ENCODE peak calls at places on chromosomes 16 and 17, in eight cellular contexts. Q is stimulated activated CD4-positive, alpha-beta T cell treated with anti-CD3 and anti-CD28 coated beads, Interleukin-15, amount 100 ng/mL, for 1 hour; S is fibroblast of the conjunctiva; F is NCI-H1092; R is WTC11; K is ELF-1; B is NCI-H1930; W is EL. Z is an unnamed sample.

GRCh38 chr16:3597226-3597625 is 14.2 kb downstream of the SLX4 start:
- DNase-seq in R (no peak), Q (no peak), K (no peak), W (no peak), S (no peak), F (no peak), B (no peak), Z (no peak)

GRCh38 chr17:6421700-6422604 is 13.0 kb downstream of the AIPL1 start:
- DNase-seq in W (peak), F (no peak), S (peak), R (peak), B (peak), K (peak), Q (peak), Z (peak)

GRCh38 chr17:80227666-80228065 is 7.4 kb downstream of the SLC26A11 start:
- DNase-seq in F (no peak), S (no peak), R (no peak), W (no peak), Q (no peak), B (no peak), K (no peak), Z (no peak)

GRCh38 chr16:28543072-28543471 is 4.3 kb upstream of the NUPR1 start:
- DNase-seq in B (no peak), Q (no peak), R (no peak), W (no peak), S (no peak), F (no peak), K (no peak), Z (no peak)

GRCh38 chr17:40281663-40282062 is 6.0 kb upstream of the CDC6 start:
- DNase-seq in W (peak), K (peak), F (no peak), S (no peak), R (peak), Q (no peak), B (no peak), Z (no peak)

GRCh38 chr17:75059369-75060345 is 12.6 kb downstream of the KCTD2 start:
- DNase-seq in F (no peak), Q (no peak), B (no peak), R (no peak), K (no peak), S (peak), W (peak), Z (no peak)

GRCh38 chr16:64499211-64499610 is 622.7 kb downstream of the CDH11 start:
- DNase-seq in W (no peak), S (no peak), Q (no peak), B (no peak), K (no peak), R (no peak), F (no peak), Z (no peak)

GRCh38 chr17:59762022-59762825 is 54.8 kb downstream of the VMP1 start:
- DNase-seq in W (peak), B (no peak), K (no peak), S (peak), Q (no peak), F (no peak), R (no peak), Z (no peak)

GRCh38 chr16:68434654-68435210 is 13.6 kb downstream of the SMPD3 start:
- DNase-seq in W (no peak), F (no peak), R (no peak), K (no peak), Q (no peak), S (no peak), B (no peak), Z (peak)

GRCh38 chr17:68175416-68175815 is 72.4 kb upstream of the AMZ2 start:
- DNase-seq in S (no peak), K (no peak), R (no peak), Q (no peak), B (no peak), F (no peak), W (no peak), Z (no peak)

GRCh38 chr16:27699540-27699939 is 149.6 kb downstream of the KATNIP start:
- DNase-seq in K (no peak), B (no peak), W (no peak), F (no peak), S (no peak), R (no peak), Q (no peak), Z (no peak)

GRCh38 chr17:1972429-1973160 is 52.5 kb downstream of the RTN4RL1 start:
- DNase-seq in B (no peak), F (no peak), Q (no peak), S (no peak), R (no peak), K (no peak), W (no peak), Z (no peak)

GRCh38 chr17:48636177-48637018 is 10.2 kb upstream of the HOXB9 start:
- DNase-seq in K (peak), W (peak), R (peak), F (peak), S (peak), Q (peak), B (peak), Z (no peak)

GRCh38 chr17:55134486-55135157 is 130.1 kb upstream of the HLF start:
- DNase-seq in S (no peak), K (no peak), W (peak), Q (no peak), B (no peak), R (no peak), F (no peak), Z (no peak)

GRCh38 chr16:4613636-4614570 is 785 bp downstream of the UBALD1 start:
- DNase-seq in R (peak), W (peak), K (peak), B (no peak), S (no peak), Q (no peak), F (no peak), Z (peak)

GRCh38 chr17:37273419-37274051 is 102.2 kb upstream of the C17orf78 start:
- DNase-seq in B (no peak), R (no peak), K (peak), F (no peak), Q (no peak), W (peak), S (peak), Z (peak)

GRCh38 chr16:89471225-89471624 is 19.1 kb downstream of the ANKRD11 start:
- DNase-seq in Q (no peak), S (no peak), W (peak), F (no peak), B (no peak), K (peak), R (no peak), Z (no peak)

GRCh38 chr17:66508896-66509843 is 206.8 kb downstream of the PRKCA start:
- DNase-seq in Q (no peak), K (no peak), W (peak), S (peak), B (no peak), R (no peak), F (peak), Z (peak)

GRCh38 chr16:89723279-89724250 is 2.2 kb downstream of the ZNF276 start:
- DNase-seq in Q (peak), B (no peak), F (no peak), W (no peak), K (no peak), R (no peak), S (no peak), Z (peak)

GRCh38 chr17:19904412-19904811 is 36.7 kb upstream of the ULK2 start:
- DNase-seq in Q (no peak), F (no peak), R (no peak), W (peak), B (no peak), K (no peak), S (peak), Z (no peak)

GRCh38 chr16:55495616-55496289 is 13.1 kb upstream of the LPCAT2 start:
- DNase-seq in F (peak), R (no peak), Q (no peak), B (no peak), W (peak), S (peak), K (no peak), Z (no peak)

GRCh38 chr17:77681820-77682219 is 276.7 kb upstream of the TNRC6C start:
- DNase-seq in R (no peak), F (peak), K (no peak), Q (no peak), S (peak), W (no peak), B (no peak), Z (no peak)

GRCh38 chr17:2609091-2609490 is 15.6 kb downstream of the PAFAH1B1 start:
- DNase-seq in Q (no peak), K (no peak), R (no peak), F (no peak), B (no peak), W (no peak), S (no peak), Z (no peak)

GRCh38 chr17:77828749-77829539 is 129.6 kb upstream of the TNRC6C start:
- DNase-seq in B (no peak), R (no peak), W (no peak), K (no peak), F (no peak), Q (no peak), S (no peak), Z (no peak)

GRCh38 chr17:19456016-19456927 is 45.2 kb downstream of the RNF112 start:
- DNase-seq in S (no peak), F (no peak), Q (no peak), K (no peak), B (no peak), R (no peak), W (no peak), Z (no peak)

GRCh38 chr16:74075393-74075792 is 221.2 kb upstream of the PSMD7 start:
- DNase-seq in W (no peak), B (no peak), Q (no peak), S (no peak), F (no peak), K (no peak), R (no peak), Z (no peak)

GRCh38 chr17:68143425-68143824 is 104.4 kb upstream of the AMZ2 start:
- DNase-seq in Q (no peak), W (no peak), K (no peak), B (no peak), F (no peak), S (no peak), R (no peak), Z (no peak)

GRCh38 chr16:88613911-88614817 is 24.2 kb upstream of the IL17C start:
- DNase-seq in S (no peak), R (no peak), Q (no peak), K (no peak), W (no peak), B (no peak), F (no peak), Z (no peak)

GRCh38 chr17:41518789-41519449 is at the start of gene KRT15:
- DNase-seq in W (peak), S (no peak), K (no peak), R (no peak), Q (no peak), B (no peak), F (no peak), Z (no peak)

GRCh38 chr16:81530296-81530721 is 85.7 kb downstream of the CMIP start:
- DNase-seq in K (no peak), B (no peak), F (no peak), R (no peak), S (no peak), Q (no peak), W (no peak), Z (no peak)

GRCh38 chr16:5882087-5882661 is 784.6 kb upstream of the EEF2KMT start:
- DNase-seq in S (no peak), B (no peak), F (no peak), R (no peak), W (no peak), K (no peak), Q (no peak), Z (no peak)

GRCh38 chr17:44926841-44927525 is 11.7 kb upstream of the GFAP start:
- DNase-seq in S (no peak), R (no peak), K (no peak), B (no peak), Q (no peak), W (no peak), F (no peak), Z (no peak)

GRCh38 chr16:495127-495748 is 32.3 kb upstream of the CAPN15 start:
- DNase-seq in S (peak), B (no peak), W (peak), Q (no peak), K (peak), F (no peak), R (peak), Z (no peak)

GRCh38 chr17:83008526-83008925 is 70.9 kb upstream of the METRNL start:
- DNase-seq in W (no peak), B (no peak), S (no peak), F (no peak), K (no peak), R (no peak), Q (no peak), Z (no peak)

GRCh38 chr17:21370430-21370829 is 5.7 kb upstream of the KCNJ12 start:
- DNase-seq in K (peak), R (no peak), B (no peak), S (no peak), F (no peak), Q (no peak), W (no peak), Z (no peak)

GRCh38 chr17:21397341-21398050 is 21.3 kb downstream of the KCNJ12 start:
- DNase-seq in B (no peak), F (no peak), K (peak), S (no peak), W (peak), Q (no peak), R (no peak), Z (no peak)

GRCh38 chr17:52376137-52376536 is 217.6 kb upstream of the CA10 start:
- DNase-seq in Q (no peak), W (no peak), K (no peak), R (peak), F (no peak), B (no peak), S (no peak), Z (no peak)